ENCODE peak calls at places on chromosomes 16 and 17, in five cellular contexts. One of them, this sample, is unnamed.

GRCh38 chr16:86772671-86773338 is 194.5 kb downstream of the FOXL1 start:
- DNase-seq in CD4-positive, CD25-positive, alpha-beta regulatory T cell: no peak
- DNase-seq in Peyer's patch: peak; percentile 11
- DNase-seq in coronary artery: no peak
- DNase-seq in effector memory CD4-positive, alpha-beta T cell: no peak
- DNase-seq in this sample: no peak

GRCh38 chr16:87437911-87438610 is 45.9 kb downstream of the MAP1LC3B start:
- DNase-seq in CD4-positive, CD25-positive, alpha-beta regulatory T cell: no peak
- DNase-seq in Peyer's patch: no peak
- DNase-seq in coronary artery: no peak
- DNase-seq in effector memory CD4-positive, alpha-beta T cell: no peak
- DNase-seq in this sample: no peak

GRCh38 chr16:2296662-2297505 is 29.0 kb upstream of the RNPS1 start:
- DNase-seq in CD4-positive, CD25-positive, alpha-beta regulatory T cell: no peak
- DNase-seq in Peyer's patch: no peak
- DNase-seq in coronary artery: no peak
- DNase-seq in effector memory CD4-positive, alpha-beta T cell: no peak
- DNase-seq in this sample: no peak

GRCh38 chr16:53290520-53290919 is 143.8 kb upstream of the RBL2 start:
- DNase-seq in CD4-positive, CD25-positive, alpha-beta regulatory T cell: no peak
- DNase-seq in Peyer's patch: no peak
- DNase-seq in coronary artery: no peak
- DNase-seq in effector memory CD4-positive, alpha-beta T cell: no peak
- DNase-seq in this sample: no peak

GRCh38 chr16:84197487-84198128 is 6.7 kb downstream of the ADAD2 start:
- DNase-seq in CD4-positive, CD25-positive, alpha-beta regulatory T cell: no peak
- DNase-seq in Peyer's patch: no peak
- DNase-seq in coronary artery: no peak
- DNase-seq in effector memory CD4-positive, alpha-beta T cell: no peak
- DNase-seq in this sample: no peak

GRCh38 chr17:32931686-32932085 is 3.7 kb downstream of the TMEM98 start:
- DNase-seq in CD4-positive, CD25-positive, alpha-beta regulatory T cell: no peak
- DNase-seq in Peyer's patch: no peak
- DNase-seq in coronary artery: no peak
- DNase-seq in effector memory CD4-positive, alpha-beta T cell: no peak
- DNase-seq in this sample: no peak

GRCh38 chr17:21592774-21593173 is 99.5 kb upstream of the KCNJ18 start:
- DNase-seq in CD4-positive, CD25-positive, alpha-beta regulatory T cell: no peak
- DNase-seq in Peyer's patch: no peak
- DNase-seq in coronary artery: no peak
- DNase-seq in effector memory CD4-positive, alpha-beta T cell: no peak
- DNase-seq in this sample: no peak

GRCh38 chr17:52027620-52028019 is 130.9 kb downstream of the CA10 start:
- DNase-seq in CD4-positive, CD25-positive, alpha-beta regulatory T cell: no peak
- DNase-seq in Peyer's patch: no peak
- DNase-seq in coronary artery: no peak
- DNase-seq in effector memory CD4-positive, alpha-beta T cell: no peak
- DNase-seq in this sample: no peak

GRCh38 chr16:27318399-27319256 is 4.9 kb downstream of the IL4R start:
- DNase-seq in CD4-positive, CD25-positive, alpha-beta regulatory T cell: peak; percentile 94
- DNase-seq in Peyer's patch: peak; percentile 65
- DNase-seq in coronary artery: peak; percentile 84
- DNase-seq in effector memory CD4-positive, alpha-beta T cell: peak; percentile 6
- DNase-seq in this sample: peak; percentile 33

GRCh38 chr17:66283971-66284370 is 18.4 kb upstream of the PRKCA start:
- DNase-seq in CD4-positive, CD25-positive, alpha-beta regulatory T cell: no peak
- DNase-seq in Peyer's patch: no peak
- DNase-seq in coronary artery: no peak
- DNase-seq in effector memory CD4-positive, alpha-beta T cell: no peak
- DNase-seq in this sample: no peak

GRCh38 chr17:50844117-50844700 is 8.8 kb downstream of the WFIKKN2 start:
- DNase-seq in CD4-positive, CD25-positive, alpha-beta regulatory T cell: no peak
- DNase-seq in Peyer's patch: no peak
- DNase-seq in coronary artery: no peak
- DNase-seq in effector memory CD4-positive, alpha-beta T cell: no peak
- DNase-seq in this sample: no peak

GRCh38 chr17:7177954-7178477 is 1.2 kb downstream of the ASGR1 start:
- DNase-seq in CD4-positive, CD25-positive, alpha-beta regulatory T cell: no peak
- DNase-seq in Peyer's patch: no peak
- DNase-seq in coronary artery: no peak
- DNase-seq in effector memory CD4-positive, alpha-beta T cell: no peak
- DNase-seq in this sample: no peak

GRCh38 chr16:71885261-71885650 is 1.3 kb upstream of the ZNF821 start:
- DNase-seq in CD4-positive, CD25-positive, alpha-beta regulatory T cell: no peak
- DNase-seq in Peyer's patch: no peak
- DNase-seq in coronary artery: no peak
- DNase-seq in effector memory CD4-positive, alpha-beta T cell: no peak
- DNase-seq in this sample: no peak

GRCh38 chr17:81231121-81231645 is 7.7 kb downstream of the TEPSIN start:
- DNase-seq in CD4-positive, CD25-positive, alpha-beta regulatory T cell: no peak
- DNase-seq in Peyer's patch: no peak
- DNase-seq in coronary artery: no peak
- DNase-seq in effector memory CD4-positive, alpha-beta T cell: no peak
- DNase-seq in this sample: no peak

GRCh38 chr17:83014297-83014696 is 65.1 kb upstream of the METRNL start:
- DNase-seq in CD4-positive, CD25-positive, alpha-beta regulatory T cell: no peak
- DNase-seq in Peyer's patch: no peak
- DNase-seq in coronary artery: peak; percentile 17
- DNase-seq in effector memory CD4-positive, alpha-beta T cell: no peak
- DNase-seq in this sample: no peak

GRCh38 chr16:62256406-62256805 is 220.2 kb upstream of the CDH8 start:
- DNase-seq in CD4-positive, CD25-positive, alpha-beta regulatory T cell: no peak
- DNase-seq in Peyer's patch: no peak
- DNase-seq in coronary artery: no peak
- DNase-seq in effector memory CD4-positive, alpha-beta T cell: no peak
- DNase-seq in this sample: no peak

GRCh38 chr17:82664701-82665182 is 16.5 kb upstream of the WDR45B start:
- DNase-seq in CD4-positive, CD25-positive, alpha-beta regulatory T cell: no peak
- DNase-seq in Peyer's patch: no peak
- DNase-seq in coronary artery: no peak
- DNase-seq in effector memory CD4-positive, alpha-beta T cell: no peak
- DNase-seq in this sample: no peak

GRCh38 chr16:5321925-5322324 is 224.3 kb upstream of the EEF2KMT start:
- DNase-seq in CD4-positive, CD25-positive, alpha-beta regulatory T cell: no peak
- DNase-seq in Peyer's patch: no peak
- DNase-seq in coronary artery: no peak
- DNase-seq in effector memory CD4-positive, alpha-beta T cell: no peak
- DNase-seq in this sample: no peak

GRCh38 chr16:2500634-2500936 is 13.2 kb upstream of the ATP6V0C start:
- DNase-seq in CD4-positive, CD25-positive, alpha-beta regulatory T cell: no peak
- DNase-seq in Peyer's patch: no peak
- DNase-seq in coronary artery: no peak
- DNase-seq in effector memory CD4-positive, alpha-beta T cell: no peak
- DNase-seq in this sample: no peak

GRCh38 chr16:66924527-66925321 is 611 bp downstream of the RRAD start:
- DNase-seq in CD4-positive, CD25-positive, alpha-beta regulatory T cell: peak; percentile 33
- DNase-seq in Peyer's patch: peak; percentile 69
- DNase-seq in coronary artery: no peak
- DNase-seq in effector memory CD4-positive, alpha-beta T cell: peak; percentile 5
- DNase-seq in this sample: no peak

DNA sequence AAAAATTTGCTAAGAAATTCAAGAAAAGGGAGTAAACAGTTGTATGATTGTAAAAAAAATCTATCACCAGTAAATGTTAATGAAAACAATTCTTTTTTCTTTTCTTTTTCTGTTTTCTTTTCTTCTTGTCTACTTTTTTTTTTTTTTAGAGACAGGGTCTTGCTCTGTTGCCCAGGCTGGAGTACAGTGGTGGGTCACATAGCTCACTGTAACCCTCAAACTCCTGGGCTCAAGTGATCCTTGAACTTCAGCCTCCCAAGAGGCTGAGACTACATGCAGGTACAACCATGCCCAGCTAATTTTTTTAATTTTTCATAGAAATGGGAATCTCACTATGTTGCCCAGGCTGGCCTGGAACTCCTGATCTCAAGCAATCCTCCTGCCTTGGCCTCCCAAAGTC is 57.2 kb upstream of the SIAH1 start:
- DNase-seq in CD4-positive, CD25-positive, alpha-beta regulatory T cell: no peak
- DNase-seq in Peyer's patch: no peak
- DNase-seq in coronary artery: no peak
- DNase-seq in effector memory CD4-positive, alpha-beta T cell: no peak
- DNase-seq in this sample: no peak
- H3K27ac ChIP-seq in CD4-positive, CD25-positive, alpha-beta regulatory T cell: no peak overlapping the region
- H3K27ac ChIP-seq in Peyer's patch: no peak overlapping the region
- H3K27ac ChIP-seq in coronary artery: no peak overlapping the region
- H3K27ac ChIP-seq in effector memory CD4-positive, alpha-beta T cell: no peak overlapping the region
- H3K27ac ChIP-seq in this sample: no peak overlapping the region

GRCh38 chr17:46088595-46088994 is 89.5 kb downstream of the STH start:
- DNase-seq in CD4-positive, CD25-positive, alpha-beta regulatory T cell: no peak
- DNase-seq in Peyer's patch: no peak
- DNase-seq in coronary artery: no peak
- DNase-seq in effector memory CD4-positive, alpha-beta T cell: no peak
- DNase-seq in this sample: no peak
- H3K27ac ChIP-seq in CD4-positive, CD25-positive, alpha-beta regulatory T cell: no peak overlapping the region
- H3K27ac ChIP-seq in Peyer's patch: no peak overlapping the region
- H3K27ac ChIP-seq in coronary artery: no peak overlapping the region
- H3K27ac ChIP-seq in effector memory CD4-positive, alpha-beta T cell: no peak overlapping the region
- H3K27ac ChIP-seq in this sample: no peak overlapping the region

DNA sequence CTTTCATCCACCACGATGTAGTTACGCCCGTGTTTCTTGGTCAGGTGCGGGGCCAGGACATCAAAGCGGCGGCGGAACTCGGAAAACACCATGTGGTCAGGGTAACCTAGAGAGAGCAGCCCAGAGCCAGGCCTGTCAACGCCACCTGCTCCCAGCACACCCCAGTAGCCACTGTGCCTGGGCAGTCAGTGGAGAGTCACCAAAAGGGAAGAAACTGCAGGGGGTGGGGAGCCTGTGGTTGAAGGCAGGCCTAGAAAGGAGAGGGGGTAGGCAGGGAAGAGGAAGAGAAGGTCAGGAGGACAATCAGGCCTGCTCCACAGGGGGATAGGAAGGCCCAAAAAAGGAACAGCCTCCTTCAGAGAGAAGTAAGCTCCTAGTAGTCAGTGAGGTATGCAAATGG is 64.1 kb downstream of the PIPOX start:
- DNase-seq in CD4-positive, CD25-positive, alpha-beta regulatory T cell: no peak
- DNase-seq in Peyer's patch: no peak
- DNase-seq in coronary artery: no peak
- DNase-seq in effector memory CD4-positive, alpha-beta T cell: no peak
- DNase-seq in this sample: no peak
- H3K27ac ChIP-seq in CD4-positive, CD25-positive, alpha-beta regulatory T cell: no peak overlapping the region
- H3K27ac ChIP-seq in Peyer's patch: no peak overlapping the region
- H3K27ac ChIP-seq in coronary artery: no peak overlapping the region
- H3K27ac ChIP-seq in effector memory CD4-positive, alpha-beta T cell: no peak overlapping the region
- H3K27ac ChIP-seq in this sample: no peak overlapping the region

DNA sequence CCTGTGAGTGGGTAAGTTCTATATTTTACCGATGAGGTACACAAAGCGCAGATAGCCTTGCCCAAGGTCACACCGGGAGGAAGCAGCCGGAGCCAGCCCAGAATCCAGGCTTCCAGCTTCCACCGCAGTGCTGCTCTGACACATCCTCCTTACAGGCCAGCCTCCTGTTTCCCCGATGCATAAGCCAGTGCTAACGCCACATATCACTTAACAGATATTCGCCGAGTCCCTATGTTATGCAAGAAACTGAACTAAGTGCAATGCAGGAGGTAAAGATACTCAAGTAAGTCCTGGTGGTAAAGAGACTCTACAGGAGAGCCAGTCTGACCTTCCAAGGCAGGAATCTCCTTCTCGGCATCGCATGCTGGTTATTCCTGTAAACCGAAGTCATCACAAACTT is 118.3 kb upstream of the TNRC6C start:
- DNase-seq in CD4-positive, CD25-positive, alpha-beta regulatory T cell: no peak
- DNase-seq in Peyer's patch: peak; percentile 40
- DNase-seq in coronary artery: no peak
- DNase-seq in effector memory CD4-positive, alpha-beta T cell: no peak
- DNase-seq in this sample: no peak
- H3K27ac ChIP-seq in CD4-positive, CD25-positive, alpha-beta regulatory T cell: no peak overlapping the region
- H3K27ac ChIP-seq in Peyer's patch: no peak overlapping the region
- H3K27ac ChIP-seq in coronary artery: peak overlapping the region; percentile 26
- H3K27ac ChIP-seq in effector memory CD4-positive, alpha-beta T cell: no peak overlapping the region
- H3K27ac ChIP-seq in this sample: no peak overlapping the region

GRCh38 chr16:54647216-54647615 is 283.4 kb upstream of the IRX5 start:
- DNase-seq in CD4-positive, CD25-positive, alpha-beta regulatory T cell: no peak
- DNase-seq in Peyer's patch: no peak
- DNase-seq in coronary artery: no peak
- DNase-seq in effector memory CD4-positive, alpha-beta T cell: no peak
- DNase-seq in this sample: no peak
- H3K27ac ChIP-seq in CD4-positive, CD25-positive, alpha-beta regulatory T cell: no peak overlapping the region
- H3K27ac ChIP-seq in Peyer's patch: no peak overlapping the region
- H3K27ac ChIP-seq in coronary artery: no peak overlapping the region
- H3K27ac ChIP-seq in effector memory CD4-positive, alpha-beta T cell: no peak overlapping the region
- H3K27ac ChIP-seq in this sample: no peak overlapping the region

GRCh38 chr16:8493885-8494487 is 96.3 kb downstream of the TMEM114 start:
- DNase-seq in CD4-positive, CD25-positive, alpha-beta regulatory T cell: no peak
- DNase-seq in Peyer's patch: no peak
- DNase-seq in coronary artery: no peak
- DNase-seq in effector memory CD4-positive, alpha-beta T cell: no peak
- DNase-seq in this sample: no peak
- H3K27ac ChIP-seq in CD4-positive, CD25-positive, alpha-beta regulatory T cell: no peak overlapping the region
- H3K27ac ChIP-seq in Peyer's patch: no peak overlapping the region
- H3K27ac ChIP-seq in coronary artery: no peak overlapping the region
- H3K27ac ChIP-seq in effector memory CD4-positive, alpha-beta T cell: no peak overlapping the region
- H3K27ac ChIP-seq in this sample: no peak overlapping the region

GRCh38 chr17:72572604-72573491 is 452.0 kb downstream of the SOX9 start:
- DNase-seq in CD4-positive, CD25-positive, alpha-beta regulatory T cell: no peak
- DNase-seq in Peyer's patch: no peak
- DNase-seq in coronary artery: no peak
- DNase-seq in effector memory CD4-positive, alpha-beta T cell: no peak
- DNase-seq in this sample: no peak
- H3K27ac ChIP-seq in CD4-positive, CD25-positive, alpha-beta regulatory T cell: no peak overlapping the region
- H3K27ac ChIP-seq in Peyer's patch: no peak overlapping the region
- H3K27ac ChIP-seq in coronary artery: no peak overlapping the region
- H3K27ac ChIP-seq in effector memory CD4-positive, alpha-beta T cell: no peak overlapping the region
- H3K27ac ChIP-seq in this sample: no peak overlapping the region

GRCh38 chr16:78689031-78689430 is 589.6 kb downstream of the WWOX start:
- DNase-seq in CD4-positive, CD25-positive, alpha-beta regulatory T cell: no peak
- DNase-seq in Peyer's patch: no peak
- DNase-seq in coronary artery: no peak
- DNase-seq in effector memory CD4-positive, alpha-beta T cell: no peak
- DNase-seq in this sample: no peak

GRCh38 chr16:78684655-78685400 is 585.4 kb downstream of the WWOX start:
- DNase-seq in CD4-positive, CD25-positive, alpha-beta regulatory T cell: no peak
- DNase-seq in Peyer's patch: no peak
- DNase-seq in coronary artery: peak; percentile 78
- DNase-seq in effector memory CD4-positive, alpha-beta T cell: no peak
- DNase-seq in this sample: no peak

GRCh38 chr16:78686601-78687000 is 587.1 kb downstream of the WWOX start:
- DNase-seq in CD4-positive, CD25-positive, alpha-beta regulatory T cell: no peak
- DNase-seq in Peyer's patch: no peak
- DNase-seq in coronary artery: no peak
- DNase-seq in effector memory CD4-positive, alpha-beta T cell: no peak
- DNase-seq in this sample: no peak

GRCh38 chr16:78693496-78693895 is 594.0 kb downstream of the WWOX start:
- DNase-seq in CD4-positive, CD25-positive, alpha-beta regulatory T cell: no peak
- DNase-seq in Peyer's patch: no peak
- DNase-seq in coronary artery: no peak
- DNase-seq in effector memory CD4-positive, alpha-beta T cell: no peak
- DNase-seq in this sample: no peak

DNA sequence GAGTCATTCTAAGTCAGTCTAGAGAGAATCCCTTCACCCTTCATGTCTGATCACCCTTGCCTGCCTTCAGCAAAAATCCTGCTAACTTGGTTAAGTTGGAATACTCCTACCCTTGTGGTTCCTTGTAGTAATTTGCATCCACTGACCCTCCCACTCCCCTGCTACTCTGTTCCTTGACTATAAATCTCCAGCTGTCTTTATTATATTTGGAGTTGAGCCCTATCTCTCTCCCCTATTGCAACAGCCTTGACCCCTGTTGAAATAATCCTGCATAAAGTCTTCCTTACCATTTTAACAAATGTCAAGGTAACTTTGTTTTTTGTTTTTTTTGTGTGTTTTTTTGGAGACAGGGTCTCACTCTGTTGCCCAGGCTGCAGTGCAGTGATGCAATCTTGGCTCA is 590.1 kb downstream of the WWOX start:
- DNase-seq in CD4-positive, CD25-positive, alpha-beta regulatory T cell: no peak
- DNase-seq in Peyer's patch: no peak
- DNase-seq in coronary artery: no peak
- DNase-seq in effector memory CD4-positive, alpha-beta T cell: no peak
- DNase-seq in this sample: no peak
- H3K27ac ChIP-seq in CD4-positive, CD25-positive, alpha-beta regulatory T cell: no peak overlapping the region
- H3K27ac ChIP-seq in Peyer's patch: no peak overlapping the region
- H3K27ac ChIP-seq in coronary artery: no peak overlapping the region
- H3K27ac ChIP-seq in effector memory CD4-positive, alpha-beta T cell: no peak overlapping the region
- H3K27ac ChIP-seq in this sample: no peak overlapping the region

This sample was measured in CD4-positive, alpha-beta memory T cell.